ENCODE peak calls at places on chromosomes 5 and 9, in eight cellular contexts. One of them, this sample, is unnamed.

GRCh38 chr5:173020643-173021042 is 35.5 kb upstream of the CREBRF start:
- DNase-seq in stomach: no peak
- DNase-seq in HCT116: no peak
- DNase-seq in A549: no peak
- DNase-seq in heart left ventricle: peak; percentile 29
- DNase-seq in GM12878: no peak
- DNase-seq in Peyer's patch: no peak
- DNase-seq in thyroid gland: peak; percentile 91
- DNase-seq in this sample: peak; percentile 36

GRCh38 chr9:99505915-99506314 is 283.8 kb downstream of the SEC61B start:
- DNase-seq in stomach: no peak
- DNase-seq in HCT116: no peak
- DNase-seq in A549: no peak
- DNase-seq in heart left ventricle: no peak
- DNase-seq in GM12878: no peak
- DNase-seq in Peyer's patch: no peak
- DNase-seq in thyroid gland: no peak
- DNase-seq in this sample: no peak

GRCh38 chr5:176744584-176744965 is 65.8 kb upstream of the UNC5A start:
- DNase-seq in stomach: no peak
- DNase-seq in HCT116: no peak
- DNase-seq in A549: no peak
- DNase-seq in heart left ventricle: no peak
- DNase-seq in GM12878: no peak
- DNase-seq in Peyer's patch: no peak
- DNase-seq in thyroid gland: no peak
- DNase-seq in this sample: no peak

GRCh38 chr9:126615791-126616447 is 2.2 kb downstream of the LMX1B start:
- DNase-seq in stomach: no peak
- DNase-seq in HCT116: no peak
- DNase-seq in A549: no peak
- DNase-seq in heart left ventricle: no peak
- DNase-seq in GM12878: no peak
- DNase-seq in Peyer's patch: no peak
- DNase-seq in thyroid gland: no peak
- DNase-seq in this sample: no peak

GRCh38 chr5:7886849-7887460 is 18.0 kb downstream of the MTRR start:
- DNase-seq in stomach: no peak
- DNase-seq in HCT116: peak; percentile 19
- DNase-seq in A549: peak; percentile 50
- DNase-seq in heart left ventricle: no peak
- DNase-seq in GM12878: no peak
- DNase-seq in Peyer's patch: no peak
- DNase-seq in thyroid gland: no peak
- DNase-seq in this sample: no peak

GRCh38 chr5:148816822-148817221 is 9.6 kb upstream of the ADRB2 start:
- DNase-seq in stomach: no peak
- DNase-seq in HCT116: no peak
- DNase-seq in A549: no peak
- DNase-seq in heart left ventricle: no peak
- DNase-seq in GM12878: no peak
- DNase-seq in Peyer's patch: no peak
- DNase-seq in thyroid gland: no peak
- DNase-seq in this sample: no peak

GRCh38 chr5:96721351-96721970 is 59.3 kb downstream of the CAST start:
- DNase-seq in stomach: no peak
- DNase-seq in HCT116: no peak
- DNase-seq in A549: no peak
- DNase-seq in heart left ventricle: no peak
- DNase-seq in GM12878: no peak
- DNase-seq in Peyer's patch: no peak
- DNase-seq in thyroid gland: peak; percentile 60
- DNase-seq in this sample: no peak

GRCh38 chr9:89007568-89007967 is 16.3 kb downstream of the S1PR3 start:
- DNase-seq in stomach: no peak
- DNase-seq in HCT116: no peak
- DNase-seq in A549: no peak
- DNase-seq in heart left ventricle: no peak
- DNase-seq in GM12878: no peak
- DNase-seq in Peyer's patch: no peak
- DNase-seq in thyroid gland: no peak
- DNase-seq in this sample: no peak

GRCh38 chr9:89408628-89409101 is 89.2 kb downstream of the SEMA4D start:
- DNase-seq in stomach: no peak
- DNase-seq in HCT116: no peak
- DNase-seq in A549: no peak
- DNase-seq in heart left ventricle: no peak
- DNase-seq in GM12878: no peak
- DNase-seq in Peyer's patch: peak; percentile 82
- DNase-seq in thyroid gland: peak; percentile 81
- DNase-seq in this sample: no peak

GRCh38 chr5:138770977-138771376 is 17.8 kb downstream of the CTNNA1 start:
- DNase-seq in stomach: no peak
- DNase-seq in HCT116: no peak
- DNase-seq in A549: no peak
- DNase-seq in heart left ventricle: no peak
- DNase-seq in GM12878: no peak
- DNase-seq in Peyer's patch: no peak
- DNase-seq in thyroid gland: no peak
- DNase-seq in this sample: no peak

GRCh38 chr9:126236273-126236672 is 90.4 kb upstream of the MVB12B start:
- DNase-seq in stomach: no peak
- DNase-seq in HCT116: no peak
- DNase-seq in A549: no peak
- DNase-seq in heart left ventricle: no peak
- DNase-seq in GM12878: no peak
- DNase-seq in Peyer's patch: no peak
- DNase-seq in thyroid gland: no peak
- DNase-seq in this sample: no peak

GRCh38 chr5:55324815-55325418 is 17.1 kb downstream of the MTREX start:
- DNase-seq in stomach: no peak
- DNase-seq in HCT116: peak; percentile 32
- DNase-seq in A549: peak; percentile 61
- DNase-seq in heart left ventricle: no peak
- DNase-seq in GM12878: no peak
- DNase-seq in Peyer's patch: no peak
- DNase-seq in thyroid gland: no peak
- DNase-seq in this sample: no peak

GRCh38 chr9:3464033-3464638 is 61.7 kb downstream of the RFX3 start:
- DNase-seq in stomach: no peak
- DNase-seq in HCT116: no peak
- DNase-seq in A549: no peak
- DNase-seq in heart left ventricle: no peak
- DNase-seq in GM12878: no peak
- DNase-seq in Peyer's patch: no peak
- DNase-seq in thyroid gland: no peak
- DNase-seq in this sample: no peak

GRCh38 chr5:124718376-124718775 is 28.1 kb downstream of the ZNF608 start:
- DNase-seq in stomach: no peak
- DNase-seq in HCT116: no peak
- DNase-seq in A549: no peak
- DNase-seq in heart left ventricle: no peak
- DNase-seq in GM12878: no peak
- DNase-seq in Peyer's patch: no peak
- DNase-seq in thyroid gland: peak; percentile 16
- DNase-seq in this sample: no peak

GRCh38 chr9:116572095-116572748 is 114.9 kb upstream of the TRIM32 start:
- DNase-seq in stomach: peak; percentile 93
- DNase-seq in HCT116: peak; percentile 33
- DNase-seq in A549: peak; percentile 87
- DNase-seq in heart left ventricle: peak; percentile 87
- DNase-seq in GM12878: no peak
- DNase-seq in Peyer's patch: peak; percentile 42
- DNase-seq in thyroid gland: peak; percentile 82
- DNase-seq in this sample: peak; percentile 97

GRCh38 chr5:73198833-73199592 is 26.0 kb downstream of the TMEM174 start:
- DNase-seq in stomach: no peak
- DNase-seq in HCT116: no peak
- DNase-seq in A549: no peak
- DNase-seq in heart left ventricle: no peak
- DNase-seq in GM12878: no peak
- DNase-seq in Peyer's patch: no peak
- DNase-seq in thyroid gland: no peak
- DNase-seq in this sample: no peak

GRCh38 chr5:80249876-80250275 is 6.0 kb downstream of the SERINC5 start:
- DNase-seq in stomach: no peak
- DNase-seq in HCT116: no peak
- DNase-seq in A549: no peak
- DNase-seq in heart left ventricle: no peak
- DNase-seq in GM12878: no peak
- DNase-seq in Peyer's patch: no peak
- DNase-seq in thyroid gland: no peak
- DNase-seq in this sample: no peak
- H3K4me1 ChIP-seq in stomach: peaks cover 89% of the 10 kb centered on the region
- H3K4me1 ChIP-seq in HCT116: peaks cover 43% of the 10 kb centered on the region
- H3K4me1 ChIP-seq in A549: peaks cover 25% of the 10 kb centered on the region
- H3K4me1 ChIP-seq in heart left ventricle: peaks cover 58% of the 10 kb centered on the region
- H3K4me1 ChIP-seq in GM12878: peaks cover 26% of the 10 kb centered on the region
- H3K4me1 ChIP-seq in Peyer's patch: peaks cover 84% of the 10 kb centered on the region
- H3K4me1 ChIP-seq in thyroid gland: peaks cover 36% of the 10 kb centered on the region
- H3K4me1 ChIP-seq in this sample: peaks cover 24% of the 10 kb centered on the region

GRCh38 chr5:69431424-69432303 is 16.7 kb downstream of the MARVELD2 start:
- DNase-seq in stomach: no peak
- DNase-seq in HCT116: no peak
- DNase-seq in A549: no peak
- DNase-seq in heart left ventricle: no peak
- DNase-seq in GM12878: no peak
- DNase-seq in Peyer's patch: no peak
- DNase-seq in thyroid gland: no peak
- DNase-seq in this sample: no peak

GRCh38 chr5:69432412-69433206 is 17.7 kb downstream of the MARVELD2 start:
- DNase-seq in stomach: no peak
- DNase-seq in HCT116: no peak
- DNase-seq in A549: no peak
- DNase-seq in heart left ventricle: no peak
- DNase-seq in GM12878: peak; percentile 64
- DNase-seq in Peyer's patch: no peak
- DNase-seq in thyroid gland: no peak
- DNase-seq in this sample: no peak
- TF ChIP-seq POLR2A in stomach: no peak
- TF ChIP-seq POLR2A in HCT116: no peak
- TF ChIP-seq POLR2A in A549: no peak
- TF ChIP-seq POLR2A in heart left ventricle: no peak
- TF ChIP-seq POLR2A in GM12878: no peak
- TF ChIP-seq POLR2A in Peyer's patch: no peak
- TF ChIP-seq POLR2A in thyroid gland: no peak
- TF ChIP-seq POLR2A in this sample: no peak

GRCh38 chr9:35665471-35665818 is 450 bp upstream of the ARHGEF39 start:
- DNase-seq in stomach: no peak
- DNase-seq in HCT116: no peak
- DNase-seq in A549: no peak
- DNase-seq in heart left ventricle: no peak
- DNase-seq in GM12878: no peak
- DNase-seq in Peyer's patch: no peak
- DNase-seq in thyroid gland: no peak
- DNase-seq in this sample: no peak

GRCh38 chr9:35660966-35661413 is 2.9 kb downstream of the CCDC107 start:
- DNase-seq in stomach: peak; percentile 65
- DNase-seq in HCT116: peak; percentile 33
- DNase-seq in A549: peak; percentile 68
- DNase-seq in heart left ventricle: no peak
- DNase-seq in GM12878: no peak
- DNase-seq in Peyer's patch: no peak
- DNase-seq in thyroid gland: no peak
- DNase-seq in this sample: no peak

GRCh38 chr9:35664531-35665470 is at the start of gene ARHGEF39:
- DNase-seq in stomach: peak; percentile 89
- DNase-seq in HCT116: peak; percentile 59
- DNase-seq in A549: peak; percentile 86
- DNase-seq in heart left ventricle: peak; percentile 81
- DNase-seq in GM12878: no peak
- DNase-seq in Peyer's patch: peak; percentile 64
- DNase-seq in thyroid gland: peak; percentile 74
- DNase-seq in this sample: peak; percentile 69

GRCh38 chr9:35661756-35662350 is 3.1 kb downstream of the ARHGEF39 start:
- DNase-seq in stomach: no peak
- DNase-seq in HCT116: no peak
- DNase-seq in A549: no peak
- DNase-seq in heart left ventricle: no peak
- DNase-seq in GM12878: no peak
- DNase-seq in Peyer's patch: peak; percentile 48
- DNase-seq in thyroid gland: no peak
- DNase-seq in this sample: no peak

DNA sequence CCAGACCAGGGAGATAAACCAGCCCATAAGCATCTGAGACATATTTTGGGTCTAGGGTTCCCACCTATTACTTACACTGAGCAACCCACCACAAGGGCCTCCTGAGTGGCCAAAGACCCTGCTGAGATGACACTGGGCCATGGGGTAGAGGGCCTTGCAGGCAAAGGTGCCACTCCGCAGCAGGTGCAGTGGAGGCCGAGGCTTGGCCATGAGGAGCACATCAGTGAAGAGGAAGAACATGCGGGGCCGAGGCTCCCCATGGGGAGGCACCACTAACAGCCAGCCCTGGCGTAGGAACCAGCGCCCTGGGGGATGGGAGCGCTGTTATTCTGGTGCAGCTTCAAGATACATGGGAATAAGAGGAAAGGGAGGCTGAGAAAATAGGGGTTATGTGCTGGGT is 2.6 kb downstream of the ARHGEF39 start:
- DNase-seq in stomach: no peak
- DNase-seq in HCT116: no peak
- DNase-seq in A549: no peak
- DNase-seq in heart left ventricle: no peak
- DNase-seq in GM12878: no peak
- DNase-seq in Peyer's patch: no peak
- DNase-seq in thyroid gland: no peak
- DNase-seq in this sample: no peak
- H3K27ac ChIP-seq in stomach: peak overlapping the region; percentile 95
- H3K27ac ChIP-seq in HCT116: peak overlapping the region; percentile 33
- H3K27ac ChIP-seq in A549: no peak overlapping the region
- H3K27ac ChIP-seq in heart left ventricle: peak overlapping the region; percentile 97
- H3K27ac ChIP-seq in GM12878: peak overlapping the region; percentile 45
- H3K27ac ChIP-seq in Peyer's patch: peak overlapping the region; percentile 91
- H3K27ac ChIP-seq in thyroid gland: no peak overlapping the region
- H3K27ac ChIP-seq in this sample: no peak overlapping the region

DNA sequence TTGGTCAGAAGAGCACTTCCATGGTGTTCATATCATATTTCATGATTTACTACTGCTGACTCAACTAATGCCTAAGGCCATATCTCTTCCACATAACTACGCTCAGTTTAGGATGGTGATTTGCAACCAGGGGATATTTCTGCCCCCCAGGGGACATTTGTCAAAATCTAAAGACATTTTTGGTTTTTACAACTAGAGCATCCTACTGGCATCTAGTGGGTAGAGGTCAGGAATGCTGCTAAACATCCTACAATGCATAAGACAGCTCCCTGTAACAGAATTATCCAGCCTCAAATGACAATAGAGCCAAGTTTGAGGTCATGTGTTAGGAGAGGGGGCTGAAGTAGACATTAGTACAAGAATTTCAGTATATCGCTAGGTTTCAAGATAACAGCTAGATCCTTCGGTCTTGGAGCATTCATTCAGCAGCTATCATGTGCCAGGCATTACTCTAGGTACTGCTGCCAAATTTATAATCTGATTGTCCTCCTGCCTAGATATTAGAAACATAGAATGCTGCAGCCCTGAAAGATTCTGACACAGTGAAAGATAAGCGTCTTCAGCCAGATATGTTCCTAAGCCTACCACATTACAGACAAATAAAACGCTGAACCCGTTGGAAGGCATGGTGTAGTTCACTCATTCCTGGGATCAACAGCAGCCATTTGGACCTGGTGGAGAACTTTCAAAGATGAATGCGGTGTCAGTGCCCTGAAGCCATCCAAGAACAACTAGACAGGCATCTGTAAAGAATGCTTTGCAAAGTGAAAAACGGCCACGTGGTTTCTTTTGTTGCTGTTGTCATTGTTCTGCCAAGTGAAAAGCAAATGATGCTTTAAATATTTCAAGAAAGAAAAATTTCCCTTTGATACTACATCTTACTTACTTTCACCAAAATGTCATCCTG is 55.5 kb upstream of the FST start:
- DNase-seq in stomach: no peak
- DNase-seq in HCT116: no peak
- DNase-seq in A549: no peak
- DNase-seq in heart left ventricle: no peak
- DNase-seq in GM12878: no peak
- DNase-seq in Peyer's patch: no peak
- DNase-seq in thyroid gland: no peak
- DNase-seq in this sample: no peak
- H3K4me1 ChIP-seq in stomach: no peaks in the 10 kb centered on the region
- H3K4me1 ChIP-seq in HCT116: peaks cover 2% of the 10 kb centered on the region
- H3K4me1 ChIP-seq in A549: peaks cover 11% of the 10 kb centered on the region
- H3K4me1 ChIP-seq in heart left ventricle: peaks cover 6% of the 10 kb centered on the region
- H3K4me1 ChIP-seq in GM12878: no peaks in the 10 kb centered on the region
- H3K4me1 ChIP-seq in Peyer's patch: no peaks in the 10 kb centered on the region
- H3K4me1 ChIP-seq in thyroid gland: no peaks in the 10 kb centered on the region
- H3K4me1 ChIP-seq in this sample: no peaks in the 10 kb centered on the region